ENCODE peak calls at places on chromosomes 3 and 15, in ten cellular contexts. L, R, E, P, C, I, Y, G, W and J are unnamed samples.
A peak's percentile ranks its signal among the peaks of the same experiment; 100 is the strongest.

GRCh38 chr15:68511073-68511991 is 67.5 kb upstream of the CORO2B start:
- DNase-seq in P (no peak), E (peak; percentile 93), Y (peak; percentile 89), I (peak; percentile 59), R (no peak), C (no peak), L (no peak), W (no peak), G (no peak), J (no peak)

GRCh38 chr3:187247398-187247797 is 44.1 kb downstream of the MASP1 start:
- DNase-seq in I (no peak), C (no peak), L (no peak), E (no peak), P (no peak), G (no peak), Y (no peak), W (no peak), R (no peak), J (no peak)

GRCh38 chr3:152635354-152635753 is 199.6 kb upstream of the P2RY1 start:
- DNase-seq in Y (no peak), G (no peak), C (no peak), P (no peak), E (no peak), R (no peak), W (no peak), L (no peak), I (no peak), J (no peak)

GRCh38 chr15:89361451-89362202 is 27.0 kb upstream of the POLG start:
- DNase-seq in C (no peak), P (peak; percentile 48), W (no peak), R (peak; percentile 89), L (peak; percentile 68), G (peak; percentile 84), I (peak; percentile 76), Y (peak; percentile 67), E (peak; percentile 39), J (peak; percentile 44)

GRCh38 chr3:65856907-65857306 is 181.8 kb downstream of the MAGI1 start:
- DNase-seq in R (no peak), I (no peak), L (no peak), Y (no peak), P (no peak), G (no peak), W (no peak), E (no peak), C (no peak), J (no peak)

GRCh38 chr3:13080591-13080990 is 7.4 kb upstream of the IQSEC1 start:
- DNase-seq in G (no peak), R (no peak), C (no peak), W (no peak), E (no peak), L (no peak), I (peak; percentile 46), P (peak; percentile 62), Y (peak; percentile 9), J (no peak)

GRCh38 chr3:48756640-48757039 is 39.6 kb upstream of the IP6K2 start:
- DNase-seq in W (no peak), P (no peak), Y (no peak), G (no peak), C (no peak), I (no peak), L (no peak), R (no peak), E (peak; percentile 33), J (no peak)

GRCh38 chr3:107588217-107588616 is 65.5 kb downstream of the BBX start:
- DNase-seq in W (no peak), E (no peak), R (no peak), P (no peak), C (no peak), L (no peak), G (no peak), Y (no peak), I (no peak), J (no peak)

GRCh38 chr3:28301607-28302158 is 46.8 kb upstream of the ZCWPW2 start:
- DNase-seq in Y (no peak), G (no peak), I (no peak), P (no peak), R (no peak), L (no peak), W (no peak), C (no peak), E (no peak), J (no peak)

GRCh38 chr15:44094776-44095175 is 100.3 kb downstream of the FRMD5 start:
- DNase-seq in W (no peak), P (no peak), G (no peak), I (no peak), E (no peak), R (no peak), L (no peak), C (no peak), Y (peak; percentile 75), J (no peak)

GRCh38 chr3:99709686-99710085 is 71.3 kb downstream of the COL8A1 start:
- DNase-seq in W (no peak), P (no peak), G (no peak), E (peak; percentile 59), C (no peak), L (no peak), Y (no peak), I (no peak), R (no peak), J (no peak)

GRCh38 chr3:56926513-56927282 is 124.9 kb upstream of the ARHGEF3 start:
- DNase-seq in P (no peak), I (peak; percentile 51), C (no peak), L (no peak), G (no peak), W (no peak), E (peak; percentile 83), Y (no peak), R (no peak), J (no peak)

GRCh38 chr3:25910997-25911396 is 121.1 kb downstream of the OXSM start:
- DNase-seq in C (peak; percentile 39), G (peak; percentile 53), E (no peak), R (peak; percentile 56), L (peak; percentile 23), W (no peak), Y (peak; percentile 3), P (peak; percentile 13), I (no peak), J (no peak)

GRCh38 chr15:77819841-77820728 is 187.4 kb upstream of the LINGO1 start:
- DNase-seq in R (peak; percentile 77), E (no peak), G (no peak), L (no peak), P (no peak), I (peak; percentile 48), Y (peak; percentile 64), C (peak; percentile 38), W (no peak), J (peak; percentile 36)
- H3K27me3 ChIP-seq in R (peaks cover 22% of the 10 kb centered on the region), E (peaks cover 45% of the 10 kb centered on the region), G (peaks cover 65% of the 10 kb centered on the region), L (no peaks in the 10 kb centered on the region), P (peaks cover 70% of the 10 kb centered on the region), I (peaks cover 81% of the 10 kb centered on the region), Y (peaks cover 25% of the 10 kb centered on the region), C (no peaks in the 10 kb centered on the region), W (peaks cover 16% of the 10 kb centered on the region), J (no peaks in the 10 kb centered on the region)

DNA sequence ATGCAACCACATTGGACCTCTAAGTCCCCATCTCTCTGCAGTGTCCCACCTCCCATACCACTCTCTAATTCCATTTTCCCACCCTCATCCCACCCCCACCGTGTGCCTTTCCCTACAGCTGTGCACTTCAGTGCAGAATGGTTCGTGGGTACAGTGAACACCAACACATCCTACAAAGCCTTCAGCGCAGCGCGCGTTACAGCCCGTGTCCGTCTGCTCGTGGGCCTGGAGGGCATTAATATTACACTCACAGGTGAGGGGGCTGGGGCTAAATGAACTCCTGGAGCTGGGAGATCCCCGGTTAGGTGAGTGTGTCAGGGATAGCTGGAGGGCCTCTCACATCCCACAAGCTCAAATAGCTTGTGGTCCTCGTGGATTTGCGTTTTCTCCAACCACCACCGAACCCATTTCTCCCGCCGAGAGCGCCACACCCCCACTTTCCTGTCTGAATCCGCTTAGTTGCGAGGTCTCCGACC is 1.9 kb downstream of the DUOXA2 start:
- DNase-seq in C (no peak), P (no peak), E (no peak), Y (no peak), L (no peak), R (no peak), W (no peak), I (no peak), G (peak; percentile 47), J (no peak)
- H3K27me3 ChIP-seq in C (no peaks in the 10 kb centered on the region), P (peaks cover 93% of the 10 kb centered on the region), E (peaks cover 62% of the 10 kb centered on the region), Y (peaks cover 34% of the 10 kb centered on the region), L (peaks cover 38% of the 10 kb centered on the region), R (peaks cover 63% of the 10 kb centered on the region), W (peaks cover 49% of the 10 kb centered on the region), I (peaks cover 64% of the 10 kb centered on the region), G (peaks cover 66% of the 10 kb centered on the region), J (peaks cover 58% of the 10 kb centered on the region)

GRCh38 chr15:96354731-96355560 is 24.4 kb downstream of the NR2F2 start:
- DNase-seq in L (no peak), P (no peak), Y (no peak), R (no peak), W (no peak), C (no peak), E (peak; percentile 88), G (no peak), I (peak; percentile 91), J (no peak)
- H3K27me3 ChIP-seq in L (peaks cover 59% of the 10 kb centered on the region), P (no peaks in the 10 kb centered on the region), Y (no peaks in the 10 kb centered on the region), R (peaks cover 98% of the 10 kb centered on the region), W (no peaks in the 10 kb centered on the region), C (no peaks in the 10 kb centered on the region), E (no peaks in the 10 kb centered on the region), G (peaks cover 60% of the 10 kb centered on the region), I (no peaks in the 10 kb centered on the region), J (peaks cover 97% of the 10 kb centered on the region)

GRCh38 chr15:70494861-70495571 is 268.3 kb downstream of the UACA start:
- DNase-seq in W (peak; percentile 33), L (no peak), P (no peak), I (peak; percentile 96), C (no peak), Y (peak; percentile 96), E (peak; percentile 94), R (no peak), G (no peak), J (no peak)

GRCh38 chr15:70497661-70498060 is 265.7 kb downstream of the UACA start:
- DNase-seq in Y (no peak), L (no peak), P (no peak), R (no peak), G (peak; percentile 31), I (no peak), E (no peak), W (peak; percentile 13), C (no peak), J (no peak)

GRCh38 chr15:70501121-70501727 is 262.1 kb downstream of the UACA start:
- DNase-seq in R (no peak), G (no peak), L (no peak), W (no peak), I (no peak), P (no peak), E (no peak), C (no peak), Y (no peak), J (no peak)

GRCh38 chr15:70495988-70496387 is 267.4 kb downstream of the UACA start:
- DNase-seq in I (no peak), R (no peak), G (peak; percentile 23), W (peak; percentile 39), L (no peak), Y (no peak), P (no peak), E (no peak), C (no peak), J (no peak)

DNA sequence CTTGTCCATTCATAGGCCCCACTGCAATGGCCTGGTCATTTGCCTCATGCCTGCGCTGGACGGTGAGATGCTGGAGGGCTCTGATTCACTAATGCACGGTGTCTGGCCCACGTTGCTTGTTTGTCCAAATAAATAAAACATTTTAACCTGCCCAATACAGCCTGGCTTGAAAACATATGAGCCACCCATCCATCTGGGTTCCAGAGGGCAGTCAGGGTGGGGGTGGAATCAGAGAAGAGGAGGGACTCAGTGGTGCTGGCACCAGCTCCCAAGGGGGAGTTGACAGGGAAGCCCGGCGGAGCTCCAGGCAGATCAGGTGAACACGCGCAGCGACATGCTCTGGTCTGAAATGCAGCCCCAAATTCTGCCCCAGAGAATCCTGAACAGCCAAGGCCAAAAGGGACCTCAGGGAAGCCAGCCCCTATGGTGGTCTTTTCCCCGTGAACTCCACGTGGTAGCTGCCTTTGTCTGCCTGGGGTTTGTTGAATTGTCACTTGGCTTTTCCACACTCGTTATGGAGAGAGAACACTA is 265.2 kb downstream of the UACA start:
- DNase-seq in R (no peak), I (no peak), Y (no peak), L (no peak), C (no peak), W (no peak), P (no peak), G (no peak), E (no peak), J (no peak)
- H3K27me3 ChIP-seq in R (no peaks in the 10 kb centered on the region), I (peaks cover 40% of the 10 kb centered on the region), Y (no peaks in the 10 kb centered on the region), L (no peaks in the 10 kb centered on the region), C (peaks cover 17% of the 10 kb centered on the region), W (no peaks in the 10 kb centered on the region), P (no peaks in the 10 kb centered on the region), G (no peaks in the 10 kb centered on the region), E (peaks cover 21% of the 10 kb centered on the region), J (no peaks in the 10 kb centered on the region)